ENCODE peak calls at places on chromosomes 16 and 17, in five cellular contexts. N is cardiac fibroblast; O is choroid plexus epithelial cell; T is CD4-positive, alpha-beta T cell; Q is kidney epithelial cell. E is an unnamed sample.

GRCh38 chr16:84450176-84450865 is 54.1 kb downstream of the MEAK7 start:
- DNase-seq in N (no peak), O (no peak), T (no peak), Q (no peak), E (peak)

GRCh38 chr17:73644145-73645049 is at the start of gene SDK2:
- DNase-seq in N (no peak), O (no peak), T (no peak), Q (no peak), E (peak)

GRCh38 chr17:78133179-78133951 is 2.8 kb downstream of the TMC8 start:
- DNase-seq in N (no peak), O (no peak), T (no peak), Q (no peak), E (no peak)

GRCh38 chr17:78299052-78299451 is 60.8 kb downstream of the SOCS3 start:
- DNase-seq in N (no peak), O (no peak), T (no peak), Q (no peak), E (no peak)

GRCh38 chr17:5115673-5116651 is at the start of gene USP6:
- DNase-seq in N (no peak), O (no peak), T (no peak), Q (no peak), E (no peak)

GRCh38 chr17:5120036-5120435 is 4.2 kb downstream of the USP6 start:
- DNase-seq in N (no peak), O (no peak), T (no peak), Q (no peak), E (no peak)

GRCh38 chr17:78714534-78714933 is 67.5 kb downstream of the CYTH1 start:
- DNase-seq in N (no peak), O (no peak), T (no peak), Q (no peak), E (no peak)

GRCh38 chr17:45388604-45389325 is 43.9 kb downstream of the ARHGAP27 start:
- DNase-seq in N (peak), O (no peak), T (no peak), Q (no peak), E (no peak)

GRCh38 chr16:57299009-57299718 is 14.7 kb upstream of the PLLP start:
- DNase-seq in N (peak), O (no peak), T (no peak), Q (peak), E (peak)

GRCh38 chr17:55154101-55154500 is 110.7 kb upstream of the HLF start:
- DNase-seq in N (no peak), O (no peak), T (no peak), Q (no peak), E (no peak)

GRCh38 chr17:78112508-78113471 is 15.8 kb downstream of the TMC6 start:
- DNase-seq in N (peak), O (peak), T (peak), Q (no peak), E (peak)

GRCh38 chr17:35245196-35245486 is 2.3 kb downstream of the SLFN5 start:
- DNase-seq in N (peak), O (peak), T (no peak), Q (peak), E (no peak)

GRCh38 chr16:67021321-67021720 is 7.6 kb upstream of the CBFB start:
- DNase-seq in N (no peak), O (no peak), T (no peak), Q (no peak), E (no peak)

GRCh38 chr16:10033561-10033960 is 148.7 kb downstream of the GRIN2A start:
- DNase-seq in N (no peak), O (no peak), T (no peak), Q (no peak), E (no peak)

GRCh38 chr16:10028644-10029043 is 153.6 kb downstream of the GRIN2A start:
- DNase-seq in N (no peak), O (no peak), T (no peak), Q (no peak), E (no peak)

GRCh38 chr16:10027553-10027952 is 154.7 kb downstream of the GRIN2A start:
- DNase-seq in N (no peak), O (no peak), T (no peak), Q (no peak), E (no peak)

GRCh38 chr16:10031955-10032354 is 150.3 kb downstream of the GRIN2A start:
- DNase-seq in N (no peak), O (no peak), T (no peak), Q (no peak), E (no peak)

DNA sequence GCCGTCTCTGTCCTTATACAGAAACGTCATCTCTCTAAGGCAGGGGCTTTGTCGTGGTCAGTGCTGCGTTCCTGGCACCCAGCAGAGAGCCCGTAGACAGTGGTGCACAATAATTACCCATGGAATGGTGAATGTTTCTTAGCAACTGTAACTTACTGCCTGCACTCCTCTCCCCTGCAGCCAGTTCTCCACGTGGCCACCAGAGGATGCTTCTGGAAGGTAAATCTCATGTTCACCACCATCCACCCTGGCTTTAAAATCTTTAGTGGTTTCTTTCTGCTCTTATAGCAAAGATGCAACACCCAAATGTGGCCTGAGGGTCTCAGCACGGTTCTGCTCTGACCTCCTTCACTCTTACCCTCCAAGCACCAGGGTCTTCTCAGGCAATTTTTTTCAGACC is 150.8 kb downstream of the GRIN2A start:
- DNase-seq in N (no peak), O (no peak), T (no peak), Q (no peak), E (no peak)
- TF ChIP-seq CTCF in N (no peak), O (no peak), T (no peak), Q (no peak), E (no peak)

DNA sequence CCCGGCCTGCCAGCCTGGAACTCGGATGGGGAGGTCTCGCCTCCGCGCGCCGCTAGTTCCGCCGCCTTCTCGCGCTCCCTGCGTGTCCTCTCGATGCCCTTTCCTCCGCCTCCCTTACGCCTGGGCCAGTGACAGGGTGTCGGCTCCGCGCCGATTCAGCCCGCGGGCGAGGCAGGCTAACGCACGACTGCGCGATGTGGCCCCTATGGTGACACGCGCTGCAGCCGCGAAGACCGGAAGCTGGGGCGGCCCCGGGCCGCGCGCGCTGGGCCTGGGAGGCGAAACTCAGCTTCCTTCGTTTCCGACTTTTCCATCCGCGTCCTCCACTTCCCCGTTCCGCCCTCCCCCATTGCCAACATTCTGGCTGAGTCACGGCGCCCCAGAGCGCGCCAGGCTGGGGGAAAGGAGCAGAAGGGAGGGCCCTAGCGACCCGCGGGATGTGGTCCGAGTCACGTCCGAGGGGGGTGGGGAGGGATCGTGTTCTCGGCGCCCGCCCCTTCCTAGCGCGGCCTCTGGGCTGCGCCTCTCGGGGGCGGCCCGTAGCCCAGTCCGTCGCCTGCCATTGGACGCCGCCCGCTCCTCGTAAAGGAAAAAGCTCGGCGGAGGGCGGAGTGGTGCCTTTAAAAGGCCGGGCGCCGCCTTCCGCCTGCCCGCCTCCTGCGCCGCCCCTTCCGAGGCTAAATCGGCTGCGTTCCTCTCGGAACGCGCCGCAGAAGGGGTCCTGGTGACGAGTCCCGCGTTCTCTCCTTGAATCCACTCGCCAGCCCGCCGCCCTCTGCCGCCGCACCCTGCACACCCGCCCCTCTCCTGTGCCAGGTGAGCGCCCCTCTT is at the start of gene ALDOA:
- DNase-seq in N (peak), O (peak), T (peak), Q (peak), E (peak)
- TF ChIP-seq CTCF in N (no peak), O (no peak), T (no peak), Q (no peak), E (no peak)

GRCh38 chr16:15482068-15482747 is 47.8 kb downstream of the BMERB1 start:
- DNase-seq in N (peak), O (peak), T (no peak), Q (peak), E (no peak)
- TF ChIP-seq CTCF in N (peak), O (peak), T (no peak), Q (peak), E (no peak)

DNA sequence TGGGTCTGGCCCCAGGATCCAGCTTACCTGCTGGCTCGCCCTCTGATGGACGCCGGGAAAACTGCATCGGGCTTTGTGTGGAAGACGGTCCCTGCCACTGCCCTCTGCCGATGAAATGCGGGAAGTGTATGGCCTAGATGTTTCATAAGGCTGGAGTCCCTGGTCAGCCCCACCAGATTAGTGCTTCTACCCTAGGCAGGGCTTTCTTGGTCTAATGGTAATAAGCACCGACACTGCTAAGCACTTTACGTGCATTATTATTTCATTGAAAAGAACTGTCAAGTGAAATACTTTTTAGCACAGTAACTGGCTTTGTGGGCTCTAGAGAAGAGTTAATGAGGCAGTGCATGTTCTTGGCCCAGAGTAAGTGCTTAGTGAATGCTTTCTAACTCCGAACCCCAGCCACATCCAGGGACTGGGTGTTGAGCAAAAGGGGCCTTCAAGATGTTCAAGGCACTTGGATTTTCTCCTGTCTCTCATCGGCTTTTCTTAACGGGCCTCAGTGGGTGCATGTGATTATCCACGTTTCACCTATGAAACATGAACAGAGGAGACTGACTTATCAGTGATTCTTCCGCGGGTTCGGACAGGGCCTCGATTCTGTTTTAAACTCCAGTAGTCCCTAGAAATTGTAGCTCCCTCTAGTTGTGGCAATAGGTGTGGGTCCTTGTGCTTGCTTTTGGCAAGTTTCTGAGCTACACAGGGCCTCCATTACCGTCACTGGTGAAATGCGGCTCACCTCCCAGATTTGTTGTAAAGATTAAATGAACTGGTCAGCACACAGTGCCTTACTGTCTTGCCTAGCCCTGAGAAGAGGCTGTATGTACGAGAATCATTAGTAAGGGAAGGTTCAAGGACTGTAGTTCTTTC is 6.6 kb downstream of the TRAF4 start:
- DNase-seq in N (peak), O (peak), T (peak), Q (no peak), E (peak)
- TF ChIP-seq CTCF in N (peak), O (peak), T (peak), Q (peak), E (peak)

DNA sequence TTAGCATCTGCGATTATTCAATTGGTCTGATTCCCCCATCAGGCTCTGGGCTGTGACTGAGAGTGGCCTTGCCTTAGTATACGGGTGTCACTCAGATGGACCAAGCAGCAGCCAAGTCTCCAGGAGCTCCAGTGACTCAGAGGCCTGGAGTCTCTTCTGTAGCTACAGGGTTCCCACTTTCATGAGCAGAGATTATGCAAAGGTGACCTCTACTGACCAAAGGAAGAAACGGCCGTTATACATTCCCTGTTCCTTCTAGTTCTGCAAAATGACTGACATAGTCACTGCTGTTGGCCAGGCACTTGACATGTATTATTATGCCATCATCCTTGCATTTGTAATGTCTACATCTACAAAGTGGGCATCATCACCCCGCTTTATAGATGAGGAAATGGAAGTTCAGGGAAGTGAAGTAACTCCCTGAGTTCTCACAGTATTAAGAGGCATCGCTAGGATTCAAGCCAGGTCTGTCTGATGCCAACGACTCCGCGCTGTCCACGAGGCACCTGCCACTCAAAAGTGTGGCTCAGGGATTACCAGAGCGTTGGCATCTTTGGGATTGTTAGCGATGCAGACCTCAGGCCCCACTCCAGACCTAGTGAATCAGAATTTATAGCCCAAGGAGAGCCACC is 23.3 kb downstream of the SLC38A7 start:
- DNase-seq in N (peak), O (peak), T (no peak), Q (peak), E (no peak)
- TF ChIP-seq CTCF in N (peak), O (peak), T (peak), Q (peak), E (peak)

GRCh38 chr17:70604854-70605253 is 435.5 kb downstream of the KCNJ2 start:
- DNase-seq in N (no peak), O (no peak), T (no peak), Q (no peak), E (no peak)
- TF ChIP-seq CTCF in N (no peak), O (no peak), T (no peak), Q (no peak), E (no peak)

DNA sequence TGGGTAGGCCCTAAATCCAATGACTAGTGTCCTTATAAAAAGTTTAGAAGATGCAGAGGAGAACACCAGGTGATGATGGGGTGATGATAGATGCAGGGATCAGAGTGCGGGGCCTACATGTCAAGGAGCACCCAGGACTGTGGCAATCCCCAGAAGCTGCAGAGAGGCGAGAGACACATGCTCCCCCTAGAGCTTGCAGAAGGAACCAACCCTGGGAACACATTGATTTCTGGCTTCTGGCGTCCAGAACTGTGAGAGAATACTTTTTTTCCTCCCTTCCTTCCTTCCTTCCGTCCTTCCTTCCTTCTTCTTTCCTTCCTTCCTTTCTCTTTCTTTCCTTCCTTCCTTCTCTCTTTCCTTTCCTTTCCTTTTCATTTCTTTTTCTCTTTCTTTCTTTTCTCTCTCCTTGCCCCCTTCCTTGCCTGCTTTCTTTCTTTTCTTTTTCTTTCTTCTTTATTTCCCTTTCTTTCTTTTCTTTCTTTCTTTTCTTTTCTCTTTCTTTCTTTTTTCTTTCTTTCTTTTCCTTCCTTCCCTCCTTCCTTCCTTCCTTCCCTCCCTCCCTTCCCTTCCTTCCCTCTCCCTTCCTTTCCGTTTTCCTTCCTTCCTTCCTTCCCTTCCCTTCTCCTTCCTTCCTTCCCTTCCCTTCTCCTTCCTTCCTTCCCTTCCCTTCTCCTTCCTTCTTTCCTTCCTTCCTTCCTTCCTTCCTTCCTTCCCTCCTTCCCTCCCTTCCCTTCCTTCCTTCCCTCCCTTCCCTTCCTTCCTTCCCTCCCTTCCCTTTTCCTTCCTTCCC is 134.3 kb downstream of the HAPSTR1 start:
- DNase-seq in N (no peak), O (no peak), T (no peak), Q (no peak), E (no peak)
- TF ChIP-seq CTCF in N (no peak), O (peak), T (no peak), Q (peak), E (no peak)

DNA sequence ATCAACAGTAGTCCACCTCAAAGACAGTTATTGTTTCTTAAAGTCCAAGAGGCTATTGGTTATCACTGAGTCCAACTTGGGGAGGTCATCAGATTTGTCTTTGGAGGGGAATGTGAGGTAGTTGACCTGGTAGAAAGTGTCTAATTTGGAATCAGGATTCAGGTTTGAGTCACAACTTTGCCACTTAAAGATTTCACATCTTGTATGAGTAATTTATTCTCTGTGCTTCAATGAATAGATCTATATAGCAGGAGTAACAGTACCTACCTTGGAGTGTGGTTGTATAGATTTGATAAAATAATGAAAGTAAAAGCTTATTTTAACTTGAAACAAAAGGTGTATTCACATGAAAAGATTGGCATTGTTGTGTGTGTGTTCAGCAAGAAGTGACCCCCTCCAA is 119.3 kb upstream of the TBX2 start:
- DNase-seq in N (no peak), O (no peak), T (no peak), Q (no peak), E (no peak)
- TF ChIP-seq CTCF in N (no peak), O (no peak), T (no peak), Q (no peak), E (no peak)

GRCh38 chr17:75896360-75897075 is at the start of gene TRIM65:
- DNase-seq in N (peak), O (peak), T (peak), Q (no peak), E (no peak)
- TF ChIP-seq CTCF in N (no peak), O (peak), T (peak), Q (no peak), E (no peak)